ENCODE peak calls at places on chromosome 12, in nine cellular contexts. One of them, this sample, is unnamed.

GRCh38 chr12:105444050-105444808 is 113.7 kb downstream of the C12orf75 start:
- DNase-seq in astrocyte of the cerebellum: no peak
- DNase-seq in DMS153: no peak
- DNase-seq in T-helper 1 cell: no peak
- DNase-seq in activated T-helper 1 cell treated with anti-CD3 and anti-CD28 coated beads, Interleukin-12 subunit alpha, Interleukin-12 subunit beta, Interleukin-2, Interleukin-4 antibody, amounts not matched to agents 30 ng/mL and 10 ng/mL and 1 ng/mL, durations not matched to agents 14 hours and 24 hours and 36 hours: no peak
- DNase-seq in MCF 10A: no peak
- DNase-seq in heart right ventricle: no peak
- DNase-seq in Kasumi-1: no peak
- DNase-seq in stimulated activated CD4-positive, alpha-beta T cell treated with anti-CD3 and anti-CD28 coated beads, Interleukin-1b, Interleukin-23, amount 100 ng/mL, for 24 hours: no peak
- DNase-seq in this sample: peak

GRCh38 chr12:29726321-29726692 is 57.4 kb downstream of the TMTC1 start:
- DNase-seq in Kasumi-1: no peak
- DNase-seq in stimulated activated CD4-positive, alpha-beta T cell treated with anti-CD3 and anti-CD28 coated beads, Interleukin-1b, Interleukin-23, amount 100 ng/mL, for 24 hours: no peak
- DNase-seq in astrocyte of the cerebellum: peak
- DNase-seq in heart right ventricle: no peak
- DNase-seq in DMS153: peak
- DNase-seq in T-helper 1 cell: no peak
- DNase-seq in MCF 10A: peak
- DNase-seq in activated T-helper 1 cell treated with anti-CD3 and anti-CD28 coated beads, Interleukin-12 subunit alpha, Interleukin-12 subunit beta, Interleukin-2, Interleukin-4 antibody, amounts not matched to agents 30 ng/mL and 10 ng/mL and 1 ng/mL, durations not matched to agents 14 hours and 24 hours and 36 hours: no peak
- DNase-seq in this sample: no peak

GRCh38 chr12:110718222-110718908 is 24.3 kb downstream of the PPP1CC start:
- DNase-seq in stimulated activated CD4-positive, alpha-beta T cell treated with anti-CD3 and anti-CD28 coated beads, Interleukin-1b, Interleukin-23, amount 100 ng/mL, for 24 hours: no peak
- DNase-seq in T-helper 1 cell: no peak
- DNase-seq in astrocyte of the cerebellum: no peak
- DNase-seq in activated T-helper 1 cell treated with anti-CD3 and anti-CD28 coated beads, Interleukin-12 subunit alpha, Interleukin-12 subunit beta, Interleukin-2, Interleukin-4 antibody, amounts not matched to agents 30 ng/mL and 10 ng/mL and 1 ng/mL, durations not matched to agents 14 hours and 24 hours and 36 hours: no peak
- DNase-seq in MCF 10A: no peak
- DNase-seq in heart right ventricle: no peak
- DNase-seq in Kasumi-1: no peak
- DNase-seq in DMS153: no peak
- DNase-seq in this sample: no peak

GRCh38 chr12:121634836-121635235 is 8.5 kb downstream of the ORAI1 start:
- DNase-seq in T-helper 1 cell: no peak
- DNase-seq in stimulated activated CD4-positive, alpha-beta T cell treated with anti-CD3 and anti-CD28 coated beads, Interleukin-1b, Interleukin-23, amount 100 ng/mL, for 24 hours: no peak
- DNase-seq in DMS153: no peak
- DNase-seq in Kasumi-1: no peak
- DNase-seq in activated T-helper 1 cell treated with anti-CD3 and anti-CD28 coated beads, Interleukin-12 subunit alpha, Interleukin-12 subunit beta, Interleukin-2, Interleukin-4 antibody, amounts not matched to agents 30 ng/mL and 10 ng/mL and 1 ng/mL, durations not matched to agents 14 hours and 24 hours and 36 hours: no peak
- DNase-seq in heart right ventricle: no peak
- DNase-seq in astrocyte of the cerebellum: no peak
- DNase-seq in MCF 10A: no peak
- DNase-seq in this sample: no peak

GRCh38 chr12:29317556-29318363 is 63.2 kb downstream of the ERGIC2 start:
- DNase-seq in T-helper 1 cell: peak
- DNase-seq in DMS153: peak
- DNase-seq in activated T-helper 1 cell treated with anti-CD3 and anti-CD28 coated beads, Interleukin-12 subunit alpha, Interleukin-12 subunit beta, Interleukin-2, Interleukin-4 antibody, amounts not matched to agents 30 ng/mL and 10 ng/mL and 1 ng/mL, durations not matched to agents 14 hours and 24 hours and 36 hours: peak
- DNase-seq in heart right ventricle: peak
- DNase-seq in MCF 10A: peak
- DNase-seq in astrocyte of the cerebellum: peak
- DNase-seq in stimulated activated CD4-positive, alpha-beta T cell treated with anti-CD3 and anti-CD28 coated beads, Interleukin-1b, Interleukin-23, amount 100 ng/mL, for 24 hours: no peak
- DNase-seq in Kasumi-1: peak
- DNase-seq in this sample: peak

GRCh38 chr12:116277393-116278258 is at the start of gene MED13L:
- DNase-seq in DMS153: peak
- DNase-seq in MCF 10A: peak
- DNase-seq in T-helper 1 cell: peak
- DNase-seq in stimulated activated CD4-positive, alpha-beta T cell treated with anti-CD3 and anti-CD28 coated beads, Interleukin-1b, Interleukin-23, amount 100 ng/mL, for 24 hours: peak
- DNase-seq in activated T-helper 1 cell treated with anti-CD3 and anti-CD28 coated beads, Interleukin-12 subunit alpha, Interleukin-12 subunit beta, Interleukin-2, Interleukin-4 antibody, amounts not matched to agents 30 ng/mL and 10 ng/mL and 1 ng/mL, durations not matched to agents 14 hours and 24 hours and 36 hours: peak
- DNase-seq in heart right ventricle: peak
- DNase-seq in astrocyte of the cerebellum: peak
- DNase-seq in Kasumi-1: peak
- DNase-seq in this sample: no peak

GRCh38 chr12:76547526-76547925 is 12.0 kb downstream of the OSBPL8 start:
- DNase-seq in activated T-helper 1 cell treated with anti-CD3 and anti-CD28 coated beads, Interleukin-12 subunit alpha, Interleukin-12 subunit beta, Interleukin-2, Interleukin-4 antibody, amounts not matched to agents 30 ng/mL and 10 ng/mL and 1 ng/mL, durations not matched to agents 14 hours and 24 hours and 36 hours: no peak
- DNase-seq in DMS153: no peak
- DNase-seq in MCF 10A: no peak
- DNase-seq in T-helper 1 cell: no peak
- DNase-seq in heart right ventricle: no peak
- DNase-seq in stimulated activated CD4-positive, alpha-beta T cell treated with anti-CD3 and anti-CD28 coated beads, Interleukin-1b, Interleukin-23, amount 100 ng/mL, for 24 hours: no peak
- DNase-seq in Kasumi-1: no peak
- DNase-seq in astrocyte of the cerebellum: no peak
- DNase-seq in this sample: peak

GRCh38 chr12:124675881-124676688 is 108.7 kb upstream of the NCOR2 start:
- DNase-seq in MCF 10A: no peak
- DNase-seq in stimulated activated CD4-positive, alpha-beta T cell treated with anti-CD3 and anti-CD28 coated beads, Interleukin-1b, Interleukin-23, amount 100 ng/mL, for 24 hours: no peak
- DNase-seq in Kasumi-1: peak
- DNase-seq in heart right ventricle: peak
- DNase-seq in DMS153: no peak
- DNase-seq in activated T-helper 1 cell treated with anti-CD3 and anti-CD28 coated beads, Interleukin-12 subunit alpha, Interleukin-12 subunit beta, Interleukin-2, Interleukin-4 antibody, amounts not matched to agents 30 ng/mL and 10 ng/mL and 1 ng/mL, durations not matched to agents 14 hours and 24 hours and 36 hours: no peak
- DNase-seq in astrocyte of the cerebellum: no peak
- DNase-seq in T-helper 1 cell: no peak
- DNase-seq in this sample: peak

GRCh38 chr12:2868986-2869385 is 8.0 kb downstream of the FOXM1 start:
- DNase-seq in astrocyte of the cerebellum: no peak
- DNase-seq in DMS153: no peak
- DNase-seq in stimulated activated CD4-positive, alpha-beta T cell treated with anti-CD3 and anti-CD28 coated beads, Interleukin-1b, Interleukin-23, amount 100 ng/mL, for 24 hours: no peak
- DNase-seq in Kasumi-1: no peak
- DNase-seq in heart right ventricle: no peak
- DNase-seq in T-helper 1 cell: no peak
- DNase-seq in MCF 10A: no peak
- DNase-seq in activated T-helper 1 cell treated with anti-CD3 and anti-CD28 coated beads, Interleukin-12 subunit alpha, Interleukin-12 subunit beta, Interleukin-2, Interleukin-4 antibody, amounts not matched to agents 30 ng/mL and 10 ng/mL and 1 ng/mL, durations not matched to agents 14 hours and 24 hours and 36 hours: no peak
- DNase-seq in this sample: peak

GRCh38 chr12:29517265-29517664 is 19.8 kb upstream of the OVCH1 start:
- DNase-seq in T-helper 1 cell: no peak
- DNase-seq in DMS153: no peak
- DNase-seq in MCF 10A: no peak
- DNase-seq in activated T-helper 1 cell treated with anti-CD3 and anti-CD28 coated beads, Interleukin-12 subunit alpha, Interleukin-12 subunit beta, Interleukin-2, Interleukin-4 antibody, amounts not matched to agents 30 ng/mL and 10 ng/mL and 1 ng/mL, durations not matched to agents 14 hours and 24 hours and 36 hours: no peak
- DNase-seq in stimulated activated CD4-positive, alpha-beta T cell treated with anti-CD3 and anti-CD28 coated beads, Interleukin-1b, Interleukin-23, amount 100 ng/mL, for 24 hours: no peak
- DNase-seq in heart right ventricle: no peak
- DNase-seq in astrocyte of the cerebellum: no peak
- DNase-seq in Kasumi-1: no peak
- DNase-seq in this sample: no peak

GRCh38 chr12:19456176-19456575 is 16.9 kb downstream of the AEBP2 start:
- DNase-seq in Kasumi-1: no peak
- DNase-seq in DMS153: no peak
- DNase-seq in activated T-helper 1 cell treated with anti-CD3 and anti-CD28 coated beads, Interleukin-12 subunit alpha, Interleukin-12 subunit beta, Interleukin-2, Interleukin-4 antibody, amounts not matched to agents 30 ng/mL and 10 ng/mL and 1 ng/mL, durations not matched to agents 14 hours and 24 hours and 36 hours: no peak
- DNase-seq in astrocyte of the cerebellum: no peak
- DNase-seq in heart right ventricle: peak
- DNase-seq in MCF 10A: no peak
- DNase-seq in stimulated activated CD4-positive, alpha-beta T cell treated with anti-CD3 and anti-CD28 coated beads, Interleukin-1b, Interleukin-23, amount 100 ng/mL, for 24 hours: no peak
- DNase-seq in T-helper 1 cell: no peak
- DNase-seq in this sample: no peak

GRCh38 chr12:76611533-76611932 is 52.0 kb upstream of the OSBPL8 start:
- DNase-seq in activated T-helper 1 cell treated with anti-CD3 and anti-CD28 coated beads, Interleukin-12 subunit alpha, Interleukin-12 subunit beta, Interleukin-2, Interleukin-4 antibody, amounts not matched to agents 30 ng/mL and 10 ng/mL and 1 ng/mL, durations not matched to agents 14 hours and 24 hours and 36 hours: no peak
- DNase-seq in DMS153: no peak
- DNase-seq in MCF 10A: peak
- DNase-seq in T-helper 1 cell: no peak
- DNase-seq in astrocyte of the cerebellum: no peak
- DNase-seq in Kasumi-1: no peak
- DNase-seq in heart right ventricle: no peak
- DNase-seq in stimulated activated CD4-positive, alpha-beta T cell treated with anti-CD3 and anti-CD28 coated beads, Interleukin-1b, Interleukin-23, amount 100 ng/mL, for 24 hours: no peak
- DNase-seq in this sample: peak

GRCh38 chr12:96302706-96303310 is 97.4 kb downstream of the CDK17 start:
- DNase-seq in DMS153: no peak
- DNase-seq in astrocyte of the cerebellum: no peak
- DNase-seq in heart right ventricle: no peak
- DNase-seq in MCF 10A: no peak
- DNase-seq in stimulated activated CD4-positive, alpha-beta T cell treated with anti-CD3 and anti-CD28 coated beads, Interleukin-1b, Interleukin-23, amount 100 ng/mL, for 24 hours: no peak
- DNase-seq in T-helper 1 cell: no peak
- DNase-seq in Kasumi-1: no peak
- DNase-seq in activated T-helper 1 cell treated with anti-CD3 and anti-CD28 coated beads, Interleukin-12 subunit alpha, Interleukin-12 subunit beta, Interleukin-2, Interleukin-4 antibody, amounts not matched to agents 30 ng/mL and 10 ng/mL and 1 ng/mL, durations not matched to agents 14 hours and 24 hours and 36 hours: no peak
- DNase-seq in this sample: no peak

GRCh38 chr12:104094284-104094683 is 30.0 kb downstream of the HCFC2 start:
- DNase-seq in Kasumi-1: no peak
- DNase-seq in DMS153: no peak
- DNase-seq in MCF 10A: no peak
- DNase-seq in T-helper 1 cell: no peak
- DNase-seq in heart right ventricle: no peak
- DNase-seq in astrocyte of the cerebellum: no peak
- DNase-seq in stimulated activated CD4-positive, alpha-beta T cell treated with anti-CD3 and anti-CD28 coated beads, Interleukin-1b, Interleukin-23, amount 100 ng/mL, for 24 hours: no peak
- DNase-seq in activated T-helper 1 cell treated with anti-CD3 and anti-CD28 coated beads, Interleukin-12 subunit alpha, Interleukin-12 subunit beta, Interleukin-2, Interleukin-4 antibody, amounts not matched to agents 30 ng/mL and 10 ng/mL and 1 ng/mL, durations not matched to agents 14 hours and 24 hours and 36 hours: no peak
- DNase-seq in this sample: no peak

GRCh38 chr12:31321565-31322228 is 4.3 kb downstream of the SINHCAF start:
- DNase-seq in astrocyte of the cerebellum: no peak
- DNase-seq in DMS153: no peak
- DNase-seq in MCF 10A: no peak
- DNase-seq in activated T-helper 1 cell treated with anti-CD3 and anti-CD28 coated beads, Interleukin-12 subunit alpha, Interleukin-12 subunit beta, Interleukin-2, Interleukin-4 antibody, amounts not matched to agents 30 ng/mL and 10 ng/mL and 1 ng/mL, durations not matched to agents 14 hours and 24 hours and 36 hours: no peak
- DNase-seq in heart right ventricle: no peak
- DNase-seq in stimulated activated CD4-positive, alpha-beta T cell treated with anti-CD3 and anti-CD28 coated beads, Interleukin-1b, Interleukin-23, amount 100 ng/mL, for 24 hours: no peak
- DNase-seq in Kasumi-1: no peak
- DNase-seq in T-helper 1 cell: no peak
- DNase-seq in this sample: peak

GRCh38 chr12:76888775-76889174 is 10.0 kb upstream of the CSRP2 start:
- DNase-seq in DMS153: no peak
- DNase-seq in astrocyte of the cerebellum: no peak
- DNase-seq in stimulated activated CD4-positive, alpha-beta T cell treated with anti-CD3 and anti-CD28 coated beads, Interleukin-1b, Interleukin-23, amount 100 ng/mL, for 24 hours: no peak
- DNase-seq in Kasumi-1: no peak
- DNase-seq in activated T-helper 1 cell treated with anti-CD3 and anti-CD28 coated beads, Interleukin-12 subunit alpha, Interleukin-12 subunit beta, Interleukin-2, Interleukin-4 antibody, amounts not matched to agents 30 ng/mL and 10 ng/mL and 1 ng/mL, durations not matched to agents 14 hours and 24 hours and 36 hours: no peak
- DNase-seq in MCF 10A: no peak
- DNase-seq in heart right ventricle: no peak
- DNase-seq in T-helper 1 cell: no peak
- DNase-seq in this sample: no peak